ENCODE peak calls at places on chromosomes 12 and 14, in five cellular contexts. S is lung, I is Caco-2, H is body of pancreas, J is LNCaP clone FGC. W is an unnamed sample.

GRCh38 chr12:96063046-96063445 is 27.7 kb upstream of the LTA4H start:
- DNase-seq in S (no peak), I (no peak), H (no peak), J (no peak), W (no peak)

GRCh38 chr14:36254020-36254614 is 66.3 kb downstream of the MBIP start:
- DNase-seq in S (no peak), I (peak; percentile 38), H (no peak), J (no peak), W (no peak)

GRCh38 chr14:90522585-90523191 is 125.9 kb downstream of the CALM1 start:
- DNase-seq in S (peak; percentile 60), I (no peak), H (peak; percentile 69), J (no peak), W (no peak)

GRCh38 chr12:52015393-52016081 is 8.8 kb downstream of the TAMALIN start:
- DNase-seq in S (no peak), I (no peak), H (no peak), J (no peak), W (no peak)

GRCh38 chr14:37903561-37904191 is 304.0 kb upstream of the SSTR1 start:
- DNase-seq in S (no peak), I (peak; percentile 53), H (peak; percentile 33), J (peak; percentile 30), W (peak; percentile 9)

GRCh38 chr14:61260939-61261776 is 20.0 kb downstream of the TMEM30B start:
- DNase-seq in S (no peak), I (no peak), H (no peak), J (no peak), W (no peak)

GRCh38 chr12:93419388-93420034 is 22.2 kb downstream of the UBE2N start:
- DNase-seq in S (no peak), I (no peak), H (no peak), J (no peak), W (no peak)

GRCh38 chr14:33509927-33510535 is 440.8 kb downstream of the EGLN3 start:
- DNase-seq in S (no peak), I (no peak), H (no peak), J (no peak), W (no peak)

GRCh38 chr14:72903707-72904106 is 9.8 kb upstream of the DPF3 start:
- DNase-seq in S (no peak), I (no peak), H (no peak), J (no peak), W (no peak)

GRCh38 chr12:25497021-25497420 is 56.1 kb downstream of the LMNTD1 start:
- DNase-seq in S (no peak), I (no peak), H (no peak), J (no peak), W (no peak)

DNA sequence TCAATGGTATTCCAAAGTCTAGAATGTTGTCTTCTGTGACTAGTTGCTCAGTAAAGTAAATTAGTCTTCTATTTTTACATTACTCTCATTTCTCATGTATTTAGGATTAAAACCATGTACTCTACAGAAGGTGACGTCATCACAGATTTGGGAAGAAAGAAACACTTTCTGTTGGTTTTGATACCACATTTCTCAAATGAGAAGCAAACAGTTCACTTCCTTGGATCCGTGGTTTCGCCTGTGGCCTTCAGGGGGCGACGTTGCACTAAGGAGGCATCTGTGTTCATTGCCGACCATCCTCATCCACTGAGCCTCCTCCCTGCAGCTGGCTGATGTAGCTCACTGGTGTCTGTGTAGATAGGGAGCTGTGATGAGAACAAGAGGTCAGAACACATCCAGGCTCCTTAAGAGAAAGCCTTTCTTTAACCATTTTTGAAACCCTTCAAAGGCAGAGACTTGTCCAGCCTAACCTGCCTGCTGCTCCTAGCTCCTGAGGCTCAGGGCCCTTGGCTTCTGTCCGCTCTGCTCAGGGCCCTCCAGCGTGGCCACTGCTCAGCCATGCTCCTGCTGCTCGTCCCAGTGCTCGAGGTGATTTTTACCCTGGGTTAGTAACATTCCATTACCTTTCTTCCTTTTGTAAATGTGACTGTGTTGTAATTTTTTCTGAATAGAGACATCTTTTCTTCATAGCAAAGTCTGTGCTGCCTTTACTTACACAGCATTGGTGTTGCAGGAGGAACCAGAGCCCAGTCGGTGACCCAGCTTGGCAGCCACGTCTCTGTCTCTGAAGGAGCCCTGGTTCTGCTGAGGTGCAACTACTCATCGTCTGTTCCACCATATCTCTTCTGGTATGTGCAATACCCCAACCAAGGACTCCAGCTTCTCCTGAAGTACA is 220.6 kb upstream of the OR4E1 start:
- DNase-seq in S (no peak), I (peak; percentile 25), H (peak; percentile 5), J (no peak), W (no peak)
- TF ChIP-seq CTCF in S (no peak), I (peak; percentile 34), H (no peak), J (peak; percentile 45), W (no peak)

GRCh38 chr14:23577004-23577681 is 1.4 kb downstream of the JPH4 start:
- DNase-seq in S (no peak), I (no peak), H (peak; percentile 36), J (no peak), W (no peak)
- H3K4me3 ChIP-seq in S (peak overlapping the region; percentile 8), I (no peak overlapping the region), H (no peak overlapping the region), J (no peak overlapping the region), W (no peak overlapping the region)

GRCh38 chr14:88286309-88286708 is 36.8 kb downstream of the KCNK10 start:
- DNase-seq in S (no peak), I (no peak), H (no peak), J (no peak), W (no peak)
- TF ChIP-seq CTCF in S (no peak), I (no peak), H (no peak), J (no peak), W (no peak)

GRCh38 chr12:132954471-132955048 is 1.5 kb downstream of the ZNF605 start:
- DNase-seq in S (no peak), I (no peak), H (no peak), J (no peak), W (no peak)
- H3K4me3 ChIP-seq in S (no peak overlapping the region), I (no peak overlapping the region), H (no peak overlapping the region), J (peak overlapping the region; percentile 95), W (peak overlapping the region; percentile 81)

DNA sequence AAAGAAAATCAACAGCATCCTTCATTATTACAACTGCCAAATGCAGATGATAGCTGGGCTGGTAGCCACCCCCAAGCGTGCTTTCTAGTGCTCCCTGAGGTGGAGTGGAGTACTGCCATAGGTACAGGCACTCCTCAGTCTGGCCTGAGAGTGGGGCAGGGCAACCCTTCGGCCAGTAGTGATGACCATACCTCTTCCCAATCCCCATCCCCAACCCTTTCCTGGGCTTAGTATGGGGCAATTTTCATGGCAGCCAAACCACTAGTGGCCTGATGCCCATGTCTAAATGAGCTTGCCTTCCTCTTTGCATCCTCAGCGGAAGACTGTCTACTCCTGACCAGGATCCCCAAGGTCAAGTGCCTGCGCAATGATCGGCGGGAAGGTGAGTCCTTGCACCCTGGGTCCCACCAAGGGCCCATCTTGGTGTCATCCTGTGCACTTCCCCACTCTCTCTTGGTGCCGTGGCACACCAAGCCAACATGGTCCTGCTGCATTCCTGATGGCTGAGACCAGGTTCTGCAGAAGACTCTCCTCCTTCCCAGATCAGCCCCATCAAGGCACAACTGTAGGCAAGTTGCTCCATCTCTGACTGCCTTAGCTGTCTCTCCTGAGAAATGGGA is 65.8 kb downstream of the GALNT16 start:
- DNase-seq in S (no peak), I (no peak), H (no peak), J (no peak), W (no peak)
- TF ChIP-seq CTCF in S (no peak), I (peak; percentile 22), H (no peak), J (no peak), W (no peak)